ENCODE peak calls at places on chromosomes 3 and 15, in eight cellular contexts. L is HCT116, G is PC-3, K is GM23338, N is OCI-LY7, C is MM.1S, A is GM23248, X is SK-N-SH. S is an unnamed sample.

GRCh38 chr3:195105389-195105788 is 165.6 kb downstream of the XXYLT1 start:
- DNase-seq in K (no peak), L (no peak), G (peak; percentile 86), X (no peak), C (no peak), N (no peak), A (no peak), S (no peak)

GRCh38 chr3:138511990-138512389 is 77.6 kb downstream of the ESYT3 start:
- DNase-seq in X (no peak), K (no peak), A (no peak), C (no peak), G (no peak), L (no peak), N (no peak), S (no peak)

GRCh38 chr3:52403955-52404354 is 40.9 kb downstream of the SEMA3G start:
- DNase-seq in L (no peak), C (no peak), N (no peak), X (no peak), A (no peak), K (no peak), G (no peak), S (no peak)

GRCh38 chr3:123299581-123299980 is 97.8 kb downstream of the SEC22A start:
- DNase-seq in L (no peak), X (no peak), A (no peak), K (no peak), N (no peak), G (no peak), C (no peak), S (no peak)

GRCh38 chr3:14788644-14789043 is 30.1 kb upstream of the FGD5 start:
- DNase-seq in L (no peak), G (no peak), A (no peak), X (no peak), N (peak; percentile 11), K (no peak), C (no peak), S (no peak)

GRCh38 chr3:78610462-78611125 is 1157.2 kb downstream of the ROBO1 start:
- DNase-seq in G (no peak), N (no peak), A (peak; percentile 14), C (no peak), K (no peak), L (no peak), X (no peak), S (no peak)

GRCh38 chr3:109369510-109369909 is 32.2 kb upstream of the DPPA4 start:
- DNase-seq in L (peak; percentile 6), A (no peak), C (no peak), K (peak; percentile 79), G (peak; percentile 35), N (no peak), X (no peak), S (peak; percentile 45)

GRCh38 chr15:44397869-44398268 is 29.6 kb upstream of the CTDSPL2 start:
- DNase-seq in K (no peak), N (no peak), A (no peak), X (no peak), C (no peak), G (no peak), L (no peak), S (no peak)

GRCh38 chr15:65206750-65207149 is 4.5 kb downstream of the CILP start:
- DNase-seq in N (no peak), G (no peak), L (no peak), K (no peak), A (no peak), C (no peak), X (no peak), S (no peak)

GRCh38 chr3:112303811-112304325 is 9.9 kb upstream of the SLC9C1 start:
- DNase-seq in A (peak; percentile 42), C (peak; percentile 40), G (no peak), N (peak; percentile 50), X (no peak), K (peak; percentile 53), L (no peak), S (peak; percentile 43)

GRCh38 chr3:113546414-113546893 is 14.1 kb downstream of the SIDT1 start:
- DNase-seq in K (no peak), X (no peak), G (no peak), L (no peak), C (peak; percentile 84), N (no peak), A (no peak), S (no peak)

GRCh38 chr15:66032006-66032405 is 162.7 kb downstream of the RAB11A start:
- DNase-seq in C (no peak), X (no peak), L (no peak), K (no peak), N (no peak), A (no peak), G (no peak), S (no peak)

GRCh38 chr15:34584321-34584668 is 844 bp upstream of the GOLGA8B start:
- DNase-seq in L (no peak), G (no peak), X (no peak), C (no peak), K (peak; percentile 22), A (no peak), N (peak; percentile 6), S (peak; percentile 19)

GRCh38 chr3:149010504-149010951 is 19.2 kb downstream of the GYG1 start:
- DNase-seq in K (no peak), N (no peak), L (no peak), A (no peak), X (no peak), C (no peak), G (peak; percentile 26), S (no peak)

GRCh38 chr15:59549826-59550225 is 61.8 kb upstream of the GCNT3 start:
- DNase-seq in C (no peak), K (peak; percentile 54), A (no peak), X (no peak), N (no peak), L (no peak), G (no peak), S (no peak)

GRCh38 chr3:38029400-38030125 is at the start of gene PLCD1:
- DNase-seq in A (peak; percentile 87), X (peak; percentile 98), L (no peak), G (no peak), C (no peak), K (peak; percentile 90), N (no peak), S (peak; percentile 94)

GRCh38 chr15:89129123-89129815 is 41.0 kb downstream of the ABHD2 start:
- DNase-seq in K (peak; percentile 84), X (peak; percentile 59), C (peak; percentile 64), N (peak; percentile 58), L (no peak), G (peak; percentile 40), A (peak; percentile 55), S (peak; percentile 70)

GRCh38 chr3:96712792-96713191 is 101.6 kb upstream of the EPHA6 start:
- DNase-seq in G (peak; percentile 30), L (no peak), C (no peak), N (no peak), K (no peak), A (no peak), X (no peak), S (no peak)
- TF ChIP-seq EZH2phosphoT487 in G (no peak), L (no peak), C (no peak), N (no peak), K (no peak), A (no peak), X (no peak), S (no peak)

GRCh38 chr3:30504939-30505338 is 101.5 kb upstream of the TGFBR2 start:
- DNase-seq in A (no peak), K (no peak), X (no peak), G (peak; percentile 17), N (no peak), L (no peak), C (no peak), S (no peak)
- H3K27ac ChIP-seq in A (no peak overlapping the region), K (no peak overlapping the region), X (no peak overlapping the region), G (no peak overlapping the region), N (no peak overlapping the region), L (no peak overlapping the region), C (no peak overlapping the region), S (no peak overlapping the region)

DNA sequence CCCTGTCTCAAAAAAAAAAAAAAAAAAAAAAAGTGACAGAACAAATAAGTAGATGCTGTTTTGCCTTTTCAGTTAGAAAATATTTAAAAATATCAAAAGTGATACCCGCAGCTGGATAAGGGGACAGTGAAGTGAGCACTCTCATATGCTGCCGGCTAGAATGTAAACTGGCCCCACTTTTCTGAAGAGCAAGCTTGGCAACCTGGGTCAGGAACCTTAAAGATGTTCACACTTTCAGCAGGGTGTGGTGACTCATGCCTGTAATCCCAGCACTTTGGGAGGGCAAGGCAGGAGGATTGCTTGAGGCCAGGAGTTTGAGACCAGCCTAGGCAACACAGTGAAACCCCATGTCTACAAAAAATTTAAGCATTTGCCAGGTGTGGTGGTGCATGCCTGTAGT is 17.4 kb downstream of the FSD2 start:
- DNase-seq in N (no peak), A (no peak), G (no peak), K (no peak), C (peak; percentile 11), L (no peak), X (no peak), S (no peak)
- TF ChIP-seq EZH2phosphoT487 in N (no peak), A (no peak), G (no peak), K (no peak), C (no peak), L (no peak), X (no peak), S (no peak)

GRCh38 chr15:69321041-69321554 is 22.4 kb downstream of the PAQR5 start:
- DNase-seq in X (peak; percentile 64), G (no peak), A (no peak), L (no peak), C (peak; percentile 59), K (no peak), N (no peak), S (no peak)
- H3K27ac ChIP-seq in X (no peak overlapping the region), G (no peak overlapping the region), A (no peak overlapping the region), L (no peak overlapping the region), C (peak overlapping the region; percentile 39), K (no peak overlapping the region), N (no peak overlapping the region), S (no peak overlapping the region)

GRCh38 chr3:58238830-58239229 is 1.2 kb downstream of the ABHD6 start:
- DNase-seq in L (no peak), X (no peak), C (no peak), A (no peak), G (no peak), N (no peak), K (no peak), S (no peak)

GRCh38 chr3:58235970-58236369 is 1.6 kb upstream of the ABHD6 start:
- DNase-seq in G (no peak), K (no peak), C (no peak), A (no peak), X (no peak), L (no peak), N (no peak), S (no peak)

GRCh38 chr3:58237238-58237939 is at the start of gene ABHD6:
- DNase-seq in N (peak; percentile 86), A (peak; percentile 86), K (peak; percentile 83), X (peak; percentile 94), G (peak; percentile 66), C (peak; percentile 70), L (peak; percentile 33), S (peak; percentile 90)

GRCh38 chr3:58237940-58238681 is 519 bp downstream of the ABHD6 start:
- DNase-seq in L (no peak), G (peak; percentile 43), C (peak; percentile 60), K (peak; percentile 56), X (peak; percentile 64), A (peak; percentile 70), N (peak; percentile 66), S (peak; percentile 58)

GRCh38 chr3:58236527-58237237 is 910 bp upstream of the ABHD6 start:
- DNase-seq in A (peak; percentile 42), K (peak; percentile 75), X (no peak), L (no peak), N (peak; percentile 15), G (peak; percentile 8), C (no peak), S (peak; percentile 62)
- TF ChIP-seq EZH2phosphoT487 in A (no peak), K (no peak), X (no peak), L (no peak), N (no peak), G (no peak), C (no peak), S (no peak)

S was measured in neural progenitor cell.